ENCODE peak calls at places on chromosomes 11 and 22, in four cellular contexts. K is transverse colon, S is AG20443, Q is lower leg skin. R is an unnamed sample.

GRCh38 chr11:24391165-24391564 is 105.7 kb upstream of the LUZP2 start:
- DNase-seq in K (no peak), S (peak), Q (no peak), R (no peak)

GRCh38 chr22:25627271-25627848 is 62.9 kb downstream of the GRK3 start:
- DNase-seq in K (no peak), S (no peak), Q (no peak), R (no peak)

GRCh38 chr11:16785520-16786128 is 47.2 kb downstream of the C11orf58 start:
- DNase-seq in K (peak), S (peak), Q (no peak), R (peak)

GRCh38 chr11:111335596-111335995 is 37.2 kb downstream of the POU2AF3 start:
- DNase-seq in K (no peak), S (no peak), Q (no peak), R (no peak)

GRCh38 chr11:107018274-107018901 is at the start of gene GUCY1A2:
- DNase-seq in K (no peak), S (peak), Q (no peak), R (no peak)

GRCh38 chr11:111427471-111427912 is 48.4 kb upstream of the POU2AF1 start:
- DNase-seq in K (no peak), S (no peak), Q (peak), R (no peak)

GRCh38 chr11:102824541-102824940 is 18.9 kb downstream of the MMP3 start:
- DNase-seq in K (no peak), S (no peak), Q (no peak), R (no peak)

GRCh38 chr11:279040-279965 is 1.1 kb downstream of the NLRP6 start:
- DNase-seq in K (no peak), S (no peak), Q (peak), R (no peak)

GRCh38 chr11:23021287-23021863 is 161.1 kb upstream of the CCDC179 start:
- DNase-seq in K (peak), S (peak), Q (no peak), R (no peak)

GRCh38 chr22:20174785-20175596 is 24.1 kb upstream of the CCDC188 start:
- DNase-seq in K (no peak), S (peak), Q (no peak), R (no peak)

GRCh38 chr22:48744283-48744641 is 1083.4 kb downstream of the BRD1 start:
- DNase-seq in K (no peak), S (no peak), Q (peak), R (no peak)

GRCh38 chr11:67117667-67118058 is 1.4 kb upstream of the KDM2A start:
- DNase-seq in K (peak), S (peak), Q (peak), R (no peak)

GRCh38 chr22:46747646-46748045 is 9.6 kb upstream of the CERK start:
- DNase-seq in K (no peak), S (no peak), Q (no peak), R (no peak)

GRCh38 chr11:119567667-119568582 is 145.0 kb upstream of the THY1 start:
- DNase-seq in K (no peak), S (peak), Q (no peak), R (no peak)

GRCh38 chr11:124791626-124792341 is 8.4 kb downstream of the MSANTD2 start:
- DNase-seq in K (no peak), S (no peak), Q (no peak), R (no peak)

GRCh38 chr11:13674799-13675509 is 6.5 kb downstream of the FAR1 start:
- DNase-seq in K (no peak), S (no peak), Q (no peak), R (no peak)

GRCh38 chr11:1382831-1383607 is 6.7 kb upstream of the BRSK2 start:
- DNase-seq in K (peak), S (peak), Q (peak), R (peak)

GRCh38 chr11:44032304-44033085 is 15.3 kb upstream of the ACCSL start:
- DNase-seq in K (peak), S (peak), Q (no peak), R (peak)

GRCh38 chr11:9776203-9776602 is 112.3 kb downstream of the SWAP70 start:
- DNase-seq in K (no peak), S (no peak), Q (no peak), R (no peak)

GRCh38 chr22:42769574-42770447 is 49.1 kb upstream of the A4GALT start:
- DNase-seq in K (peak), S (peak), Q (no peak), R (peak)

GRCh38 chr22:33932997-33933396 is 12.7 kb upstream of the LARGE1 start:
- DNase-seq in K (no peak), S (peak), Q (no peak), R (no peak)

GRCh38 chr22:45240137-45240809 is 421 bp downstream of the KIAA0930 start:
- DNase-seq in K (peak), S (peak), Q (no peak), R (no peak)

GRCh38 chr11:112172362-112172994 is 2.8 kb upstream of the BCO2 start:
- DNase-seq in K (no peak), S (peak), Q (no peak), R (no peak)

GRCh38 chr11:16392646-16393045 is 36.3 kb upstream of the SOX6 start:
- DNase-seq in K (no peak), S (no peak), Q (no peak), R (no peak)

GRCh38 chr11:73154178-73154577 is 12.1 kb upstream of the FCHSD2 start:
- DNase-seq in K (peak), S (no peak), Q (peak), R (no peak)

GRCh38 chr11:1435820-1436467 is 46.2 kb downstream of the BRSK2 start:
- DNase-seq in K (no peak), S (no peak), Q (no peak), R (no peak)

GRCh38 chr11:27451528-27451927 is 21.1 kb downstream of the LGR4 start:
- DNase-seq in K (no peak), S (peak), Q (no peak), R (no peak)

GRCh38 chr11:105149477-105149876 is 9.9 kb upstream of the CARD18 start:
- DNase-seq in K (no peak), S (no peak), Q (no peak), R (no peak)

GRCh38 chr11:11977206-11977938 is 31.1 kb downstream of the DKK3 start:
- DNase-seq in K (peak), S (peak), Q (peak), R (no peak)

GRCh38 chr11:36362902-36363301 is 66.8 kb downstream of the PRR5L start:
- DNase-seq in K (no peak), S (peak), Q (no peak), R (no peak)

GRCh38 chr22:37601540-37602442 is 6.8 kb upstream of the GGA1 start:
- DNase-seq in K (peak), S (peak), Q (no peak), R (no peak)

GRCh38 chr11:44556735-44557409 is 8.6 kb upstream of the CD82 start:
- DNase-seq in K (peak), S (peak), Q (peak), R (peak)

GRCh38 chr11:8531982-8532381 is 62.0 kb downstream of the STK33 start:
- DNase-seq in K (no peak), S (no peak), Q (no peak), R (no peak)

GRCh38 chr22:24801906-24802504 is 4.0 kb upstream of the SGSM1 start:
- DNase-seq in K (no peak), S (no peak), Q (no peak), R (no peak)

GRCh38 chr22:27995801-27996528 is 76.9 kb upstream of the PITPNB start:
- DNase-seq in K (peak), S (no peak), Q (peak), R (no peak)

GRCh38 chr11:134038897-134039470 is 29.9 kb upstream of the JAM3 start:
- DNase-seq in K (no peak), S (no peak), Q (no peak), R (no peak)

GRCh38 chr22:43811777-43812148 is 342 bp downstream of the EFCAB6 start:
- DNase-seq in K (peak), S (no peak), Q (no peak), R (no peak)

GRCh38 chr11:112694244-112694643 is 267.0 kb upstream of the NCAM1 start:
- DNase-seq in K (no peak), S (no peak), Q (no peak), R (no peak)

R was measured in ascending aorta.